ENCODE peak calls at places on chromosome 1, in seven cellular contexts. One of them, this sample, is unnamed.

GRCh38 chr1:94285026-94285654 is 47.8 kb upstream of the ARHGAP29 start:
- DNase-seq in substantia nigra: no peak
- DNase-seq in esophagus squamous epithelium: no peak
- DNase-seq in right cardiac atrium: no peak
- DNase-seq in Panc1: no peak
- DNase-seq in CD4-positive, alpha-beta T cell: no peak
- DNase-seq in caudate nucleus: no peak
- DNase-seq in this sample: no peak

GRCh38 chr1:110548381-110548780 is 29.4 kb upstream of the KCNA10 start:
- DNase-seq in substantia nigra: no peak
- DNase-seq in esophagus squamous epithelium: no peak
- DNase-seq in right cardiac atrium: no peak
- DNase-seq in Panc1: peak
- DNase-seq in CD4-positive, alpha-beta T cell: no peak
- DNase-seq in caudate nucleus: no peak
- DNase-seq in this sample: no peak

GRCh38 chr1:234609528-234610042 is 393 bp downstream of the IRF2BP2 start:
- DNase-seq in substantia nigra: no peak
- DNase-seq in esophagus squamous epithelium: no peak
- DNase-seq in right cardiac atrium: peak
- DNase-seq in Panc1: no peak
- DNase-seq in CD4-positive, alpha-beta T cell: no peak
- DNase-seq in caudate nucleus: no peak
- DNase-seq in this sample: no peak

GRCh38 chr1:228047183-228047466 is 35.4 kb upstream of the ARF1 start:
- DNase-seq in substantia nigra: no peak
- DNase-seq in esophagus squamous epithelium: no peak
- DNase-seq in right cardiac atrium: no peak
- DNase-seq in Panc1: no peak
- DNase-seq in CD4-positive, alpha-beta T cell: no peak
- DNase-seq in caudate nucleus: no peak
- DNase-seq in this sample: no peak

GRCh38 chr1:5990913-5991783 is 1.1 kb downstream of the NPHP4 start:
- DNase-seq in substantia nigra: peak
- DNase-seq in esophagus squamous epithelium: no peak
- DNase-seq in right cardiac atrium: peak
- DNase-seq in Panc1: no peak
- DNase-seq in CD4-positive, alpha-beta T cell: peak
- DNase-seq in caudate nucleus: no peak
- DNase-seq in this sample: no peak

GRCh38 chr1:39525366-39526165 is 34.1 kb downstream of the BMP8A start:
- DNase-seq in substantia nigra: no peak
- DNase-seq in esophagus squamous epithelium: peak
- DNase-seq in right cardiac atrium: no peak
- DNase-seq in Panc1: no peak
- DNase-seq in CD4-positive, alpha-beta T cell: no peak
- DNase-seq in caudate nucleus: no peak
- DNase-seq in this sample: no peak

GRCh38 chr1:92277105-92277504 is 21.7 kb downstream of the GLMN start:
- DNase-seq in substantia nigra: no peak
- DNase-seq in esophagus squamous epithelium: no peak
- DNase-seq in right cardiac atrium: no peak
- DNase-seq in Panc1: no peak
- DNase-seq in CD4-positive, alpha-beta T cell: no peak
- DNase-seq in caudate nucleus: no peak
- DNase-seq in this sample: no peak

GRCh38 chr1:3668585-3669300 is 16.4 kb downstream of the TP73 start:
- DNase-seq in substantia nigra: peak
- DNase-seq in esophagus squamous epithelium: no peak
- DNase-seq in right cardiac atrium: peak
- DNase-seq in Panc1: no peak
- DNase-seq in CD4-positive, alpha-beta T cell: no peak
- DNase-seq in caudate nucleus: no peak
- DNase-seq in this sample: peak

GRCh38 chr1:204190212-204191211 is 5.8 kb downstream of the KISS1 start:
- DNase-seq in substantia nigra: no peak
- DNase-seq in esophagus squamous epithelium: no peak
- DNase-seq in right cardiac atrium: peak
- DNase-seq in Panc1: no peak
- DNase-seq in CD4-positive, alpha-beta T cell: peak
- DNase-seq in caudate nucleus: no peak
- DNase-seq in this sample: no peak

GRCh38 chr1:239909894-239910293 is 181.8 kb upstream of the FMN2 start:
- DNase-seq in substantia nigra: no peak
- DNase-seq in esophagus squamous epithelium: no peak
- DNase-seq in right cardiac atrium: no peak
- DNase-seq in Panc1: no peak
- DNase-seq in CD4-positive, alpha-beta T cell: no peak
- DNase-seq in caudate nucleus: no peak
- DNase-seq in this sample: no peak

GRCh38 chr1:220487297-220487820 is 40.6 kb upstream of the MARK1 start:
- DNase-seq in substantia nigra: no peak
- DNase-seq in esophagus squamous epithelium: no peak
- DNase-seq in right cardiac atrium: no peak
- DNase-seq in Panc1: no peak
- DNase-seq in CD4-positive, alpha-beta T cell: no peak
- DNase-seq in caudate nucleus: peak
- DNase-seq in this sample: no peak

GRCh38 chr1:160821627-160822026 is 25.7 kb downstream of the LY9 start:
- DNase-seq in substantia nigra: no peak
- DNase-seq in esophagus squamous epithelium: no peak
- DNase-seq in right cardiac atrium: no peak
- DNase-seq in Panc1: no peak
- DNase-seq in CD4-positive, alpha-beta T cell: no peak
- DNase-seq in caudate nucleus: no peak
- DNase-seq in this sample: no peak

GRCh38 chr1:233543338-233544255 is 70.3 kb upstream of the KCNK1 start:
- DNase-seq in substantia nigra: no peak
- DNase-seq in esophagus squamous epithelium: no peak
- DNase-seq in right cardiac atrium: no peak
- DNase-seq in Panc1: peak
- DNase-seq in CD4-positive, alpha-beta T cell: no peak
- DNase-seq in caudate nucleus: peak
- DNase-seq in this sample: no peak

GRCh38 chr1:240831191-240831631 is 219.3 kb upstream of the GREM2 start:
- DNase-seq in substantia nigra: no peak
- DNase-seq in esophagus squamous epithelium: no peak
- DNase-seq in right cardiac atrium: no peak
- DNase-seq in Panc1: no peak
- DNase-seq in CD4-positive, alpha-beta T cell: no peak
- DNase-seq in caudate nucleus: no peak
- DNase-seq in this sample: no peak

GRCh38 chr1:44390277-44390676 is 14.8 kb upstream of the RNF220 start:
- DNase-seq in substantia nigra: no peak
- DNase-seq in esophagus squamous epithelium: no peak
- DNase-seq in right cardiac atrium: no peak
- DNase-seq in Panc1: peak
- DNase-seq in CD4-positive, alpha-beta T cell: no peak
- DNase-seq in caudate nucleus: no peak
- DNase-seq in this sample: no peak

GRCh38 chr1:37701051-37701450 is 8.7 kb downstream of the CDCA8 start:
- DNase-seq in substantia nigra: no peak
- DNase-seq in esophagus squamous epithelium: no peak
- DNase-seq in right cardiac atrium: no peak
- DNase-seq in Panc1: no peak
- DNase-seq in CD4-positive, alpha-beta T cell: no peak
- DNase-seq in caudate nucleus: no peak
- DNase-seq in this sample: no peak

GRCh38 chr1:235279627-235280194 is 48.3 kb downstream of the ARID4B start:
- DNase-seq in substantia nigra: no peak
- DNase-seq in esophagus squamous epithelium: no peak
- DNase-seq in right cardiac atrium: no peak
- DNase-seq in Panc1: no peak
- DNase-seq in CD4-positive, alpha-beta T cell: no peak
- DNase-seq in caudate nucleus: no peak
- DNase-seq in this sample: no peak

GRCh38 chr1:226035915-226036314 is 26.6 kb upstream of the H3-3A start:
- DNase-seq in substantia nigra: no peak
- DNase-seq in esophagus squamous epithelium: no peak
- DNase-seq in right cardiac atrium: no peak
- DNase-seq in Panc1: no peak
- DNase-seq in CD4-positive, alpha-beta T cell: no peak
- DNase-seq in caudate nucleus: no peak
- DNase-seq in this sample: no peak

DNA sequence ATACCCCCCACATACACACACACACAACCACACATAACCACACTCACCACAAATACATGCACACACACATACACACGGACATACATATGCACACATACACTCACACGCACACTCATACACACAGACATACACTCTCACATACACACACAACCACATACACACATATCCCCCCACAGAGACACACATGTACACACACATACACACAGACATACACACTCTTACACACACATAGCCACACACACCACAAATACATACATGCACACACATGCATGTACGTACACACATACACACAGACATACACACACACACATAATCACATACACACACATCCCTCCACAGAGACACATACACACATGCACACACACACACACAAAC is 25.5 kb downstream of the C1QB start:
- DNase-seq in substantia nigra: no peak
- DNase-seq in esophagus squamous epithelium: no peak
- DNase-seq in right cardiac atrium: no peak
- DNase-seq in Panc1: no peak
- DNase-seq in CD4-positive, alpha-beta T cell: no peak
- DNase-seq in caudate nucleus: no peak
- DNase-seq in this sample: no peak
- H3K27ac ChIP-seq in substantia nigra: no peak
- H3K27ac ChIP-seq in esophagus squamous epithelium: no peak
- H3K27ac ChIP-seq in right cardiac atrium: no peak
- H3K27ac ChIP-seq in Panc1: no peak
- H3K27ac ChIP-seq in CD4-positive, alpha-beta T cell: no peak
- H3K27ac ChIP-seq in caudate nucleus: no peak
- H3K27ac ChIP-seq in this sample: no peak

DNA sequence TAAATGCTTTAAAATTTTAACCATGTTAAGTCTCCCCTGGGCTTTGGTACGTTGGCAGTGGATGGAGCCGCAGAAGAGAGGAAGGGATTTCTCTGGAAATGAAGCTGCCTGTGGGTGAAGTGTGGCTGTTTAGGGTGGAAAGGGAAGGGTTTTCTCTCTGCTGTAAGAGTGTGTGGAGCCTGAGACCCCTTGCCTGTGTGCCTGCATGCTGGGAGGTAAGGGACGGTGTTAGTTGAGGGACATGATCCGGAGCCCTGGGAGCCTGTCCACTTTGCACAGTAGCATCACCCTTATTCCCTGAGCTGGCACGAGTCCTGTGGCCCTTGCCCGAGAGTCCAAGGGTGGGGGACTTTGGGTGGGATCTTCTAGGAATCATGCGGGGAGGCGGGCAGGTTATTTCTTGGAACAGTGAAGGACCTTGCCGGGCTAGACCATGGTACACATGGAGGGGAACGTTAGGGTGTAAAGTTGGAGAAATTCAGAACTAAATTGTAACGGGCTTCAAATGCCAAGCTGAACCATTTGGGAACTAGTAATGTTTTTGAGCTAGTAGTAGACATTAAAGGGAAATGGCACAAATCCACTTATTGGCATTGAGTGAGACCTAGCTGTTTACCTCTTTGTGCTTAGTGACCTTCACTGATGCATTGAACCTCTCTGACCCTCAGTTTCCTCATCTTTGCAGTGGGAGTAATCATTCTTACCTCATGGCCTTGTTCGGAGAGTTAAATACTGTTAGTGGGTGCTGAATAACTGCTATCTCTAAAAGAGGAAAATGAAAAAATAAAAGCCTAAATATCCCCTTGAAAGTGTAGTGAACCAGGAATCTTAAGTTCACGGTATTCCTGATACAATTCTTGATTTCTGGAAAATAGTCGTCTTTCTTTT is 3.5 kb downstream of the GALNT2 start:
- DNase-seq in substantia nigra: no peak
- DNase-seq in esophagus squamous epithelium: no peak
- DNase-seq in right cardiac atrium: no peak
- DNase-seq in Panc1: no peak
- DNase-seq in CD4-positive, alpha-beta T cell: no peak
- DNase-seq in caudate nucleus: no peak
- DNase-seq in this sample: no peak
- H3K27ac ChIP-seq in substantia nigra: no peak
- H3K27ac ChIP-seq in esophagus squamous epithelium: peak
- H3K27ac ChIP-seq in right cardiac atrium: no peak
- H3K27ac ChIP-seq in Panc1: peak
- H3K27ac ChIP-seq in CD4-positive, alpha-beta T cell: no peak
- H3K27ac ChIP-seq in caudate nucleus: no peak
- H3K27ac ChIP-seq in this sample: no peak

GRCh38 chr1:65949230-65949626 is 156.5 kb downstream of the PDE4B start:
- DNase-seq in substantia nigra: no peak
- DNase-seq in esophagus squamous epithelium: no peak
- DNase-seq in right cardiac atrium: no peak
- DNase-seq in Panc1: no peak
- DNase-seq in CD4-positive, alpha-beta T cell: no peak
- DNase-seq in caudate nucleus: no peak
- DNase-seq in this sample: no peak
- H3K27ac ChIP-seq in substantia nigra: no peak
- H3K27ac ChIP-seq in esophagus squamous epithelium: peak
- H3K27ac ChIP-seq in right cardiac atrium: peak
- H3K27ac ChIP-seq in Panc1: no peak
- H3K27ac ChIP-seq in CD4-positive, alpha-beta T cell: no peak
- H3K27ac ChIP-seq in caudate nucleus: no peak
- H3K27ac ChIP-seq in this sample: no peak

GRCh38 chr1:201025571-201026002 is 2.1 kb upstream of the KIF21B start:
- DNase-seq in substantia nigra: no peak
- DNase-seq in esophagus squamous epithelium: no peak
- DNase-seq in right cardiac atrium: no peak
- DNase-seq in Panc1: no peak
- DNase-seq in CD4-positive, alpha-beta T cell: no peak
- DNase-seq in caudate nucleus: no peak
- DNase-seq in this sample: no peak

GRCh38 chr1:201026746-201027145 is 3.2 kb upstream of the KIF21B start:
- DNase-seq in substantia nigra: no peak
- DNase-seq in esophagus squamous epithelium: no peak
- DNase-seq in right cardiac atrium: no peak
- DNase-seq in Panc1: no peak
- DNase-seq in CD4-positive, alpha-beta T cell: no peak
- DNase-seq in caudate nucleus: no peak
- DNase-seq in this sample: no peak

GRCh38 chr1:201032408-201032807 is 8.9 kb upstream of the KIF21B start:
- DNase-seq in substantia nigra: no peak
- DNase-seq in esophagus squamous epithelium: no peak
- DNase-seq in right cardiac atrium: no peak
- DNase-seq in Panc1: no peak
- DNase-seq in CD4-positive, alpha-beta T cell: no peak
- DNase-seq in caudate nucleus: no peak
- DNase-seq in this sample: no peak

GRCh38 chr1:201026234-201026633 is 2.7 kb upstream of the KIF21B start:
- DNase-seq in substantia nigra: no peak
- DNase-seq in esophagus squamous epithelium: no peak
- DNase-seq in right cardiac atrium: no peak
- DNase-seq in Panc1: no peak
- DNase-seq in CD4-positive, alpha-beta T cell: no peak
- DNase-seq in caudate nucleus: no peak
- DNase-seq in this sample: no peak

DNA sequence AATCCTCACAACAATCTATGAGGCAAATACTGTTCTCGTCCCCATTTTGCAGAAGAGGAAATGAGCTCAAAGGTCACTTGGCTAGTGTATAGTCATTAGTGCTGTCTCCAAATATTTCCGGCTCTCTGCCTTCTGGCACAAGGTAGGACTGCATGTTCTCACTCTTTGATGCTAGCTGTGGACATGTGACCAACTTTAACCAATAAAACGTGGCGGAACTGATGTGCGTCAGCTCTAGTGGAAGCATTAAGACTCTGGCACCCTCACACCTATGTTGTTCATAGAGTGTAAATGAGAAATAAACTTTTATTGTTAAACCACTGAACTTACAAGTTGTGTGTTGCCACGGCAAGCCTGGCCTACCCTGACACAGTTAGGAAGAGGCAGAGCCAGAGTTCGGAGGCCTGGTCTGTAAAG is 5.0 kb upstream of the KIF21B start:
- DNase-seq in substantia nigra: no peak
- DNase-seq in esophagus squamous epithelium: no peak
- DNase-seq in right cardiac atrium: no peak
- DNase-seq in Panc1: no peak
- DNase-seq in CD4-positive, alpha-beta T cell: no peak
- DNase-seq in caudate nucleus: peak
- DNase-seq in this sample: no peak
- H3K27ac ChIP-seq in substantia nigra: peak
- H3K27ac ChIP-seq in esophagus squamous epithelium: peak
- H3K27ac ChIP-seq in right cardiac atrium: peak
- H3K27ac ChIP-seq in Panc1: no peak
- H3K27ac ChIP-seq in CD4-positive, alpha-beta T cell: no peak
- H3K27ac ChIP-seq in caudate nucleus: peak
- H3K27ac ChIP-seq in this sample: no peak